ENCODE peak calls at places on chromosomes 12 and 14, in four cellular contexts. T is AG04450, B is heart right ventricle, X is adipocyte. P is an unnamed sample.
A peak's percentile ranks its signal among the peaks of the same experiment; 100 is the strongest.

GRCh38 chr12:57844725-57845477 is 1.6 kb downstream of the CTDSP2 start:
- DNase-seq in B (peak; percentile 77), X (peak; percentile 89), T (peak; percentile 57), P (no peak)

GRCh38 chr12:11998944-11999315 is 71.8 kb upstream of the BCL2L14 start:
- DNase-seq in X (no peak), B (no peak), T (no peak), P (no peak)

GRCh38 chr14:96852823-96853422 is 55.7 kb downstream of the VRK1 start:
- DNase-seq in B (no peak), T (peak; percentile 34), X (peak; percentile 82), P (peak; percentile 2)

GRCh38 chr14:51539571-51540037 is 112.1 kb upstream of the FRMD6 start:
- DNase-seq in X (peak; percentile 71), B (no peak), T (peak; percentile 68), P (peak; percentile 57)

GRCh38 chr14:93788557-93789365 is 476 bp upstream of the PRIMA1 start:
- DNase-seq in B (peak; percentile 28), X (peak; percentile 31), T (no peak), P (no peak)

GRCh38 chr14:103483600-103483999 is 39.0 kb downstream of the CKB start:
- DNase-seq in B (no peak), X (peak; percentile 73), T (peak; percentile 80), P (peak; percentile 27)

GRCh38 chr12:123858176-123858575 is 96.1 kb downstream of the DNAH10 start:
- DNase-seq in T (no peak), X (no peak), B (no peak), P (no peak)

GRCh38 chr12:124923906-124924734 is 9.7 kb upstream of the UBC start:
- DNase-seq in X (peak; percentile 88), T (no peak), B (no peak), P (peak; percentile 76)

GRCh38 chr12:84856156-84856900 is 56.3 kb downstream of the SLC6A15 start:
- DNase-seq in T (no peak), X (no peak), B (no peak), P (no peak)

GRCh38 chr12:122402264-122402663 is 20.2 kb downstream of the CLIP1 start:
- DNase-seq in B (no peak), X (no peak), T (no peak), P (no peak)

GRCh38 chr12:122399254-122399591 is 23.2 kb downstream of the CLIP1 start:
- DNase-seq in B (no peak), T (no peak), X (no peak), P (no peak)

GRCh38 chr12:122403115-122403770 is 19.2 kb downstream of the CLIP1 start:
- DNase-seq in B (no peak), T (no peak), X (no peak), P (no peak)

GRCh38 chr12:122403831-122404230 is 18.6 kb downstream of the CLIP1 start:
- DNase-seq in T (no peak), X (no peak), B (no peak), P (no peak)

DNA sequence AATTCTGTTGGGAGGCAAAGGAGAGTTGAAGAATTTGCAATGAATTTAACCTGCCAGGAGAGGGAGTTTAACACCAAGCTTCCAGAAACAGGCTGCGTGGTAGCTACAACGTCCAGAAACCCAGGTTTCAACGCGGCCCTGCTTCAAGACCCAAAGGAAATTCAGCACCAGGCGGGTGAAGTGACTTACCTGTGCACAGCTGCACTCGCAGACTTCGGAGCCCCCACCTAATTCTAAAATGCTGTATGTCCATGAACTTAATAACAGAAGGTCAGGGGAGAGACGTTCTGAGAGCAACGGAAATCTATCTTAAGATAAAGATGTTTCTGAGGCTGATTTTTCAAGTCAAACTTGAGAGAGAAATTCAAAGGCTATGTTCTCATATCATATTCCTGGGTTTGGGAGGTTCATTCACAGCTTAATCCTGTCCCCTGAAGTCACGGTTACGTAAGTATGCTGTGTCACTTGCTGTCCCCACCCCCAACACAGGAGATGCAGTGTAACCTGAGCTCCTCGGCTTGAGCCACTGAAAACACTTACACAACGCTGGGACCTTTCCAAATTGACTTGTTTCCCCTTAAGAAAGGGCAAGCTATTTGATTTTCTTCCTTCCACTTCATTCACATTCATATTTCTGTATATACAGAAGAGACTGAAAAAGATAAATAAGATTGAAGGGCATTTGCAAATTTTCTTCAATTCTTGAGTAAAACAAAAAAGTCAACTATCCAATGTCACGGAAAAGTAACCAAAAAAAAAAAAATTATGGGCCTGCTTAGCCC is 22.7 kb downstream of the CLIP1 start:
- DNase-seq in X (peak; percentile 94), T (peak; percentile 75), B (peak; percentile 76), P (peak; percentile 77)
- H3K4me3 ChIP-seq in X (peak overlapping the region; percentile 69), T (peak overlapping the region; percentile 24), B (peak overlapping the region; percentile 28), P (no peak overlapping the region)

DNA sequence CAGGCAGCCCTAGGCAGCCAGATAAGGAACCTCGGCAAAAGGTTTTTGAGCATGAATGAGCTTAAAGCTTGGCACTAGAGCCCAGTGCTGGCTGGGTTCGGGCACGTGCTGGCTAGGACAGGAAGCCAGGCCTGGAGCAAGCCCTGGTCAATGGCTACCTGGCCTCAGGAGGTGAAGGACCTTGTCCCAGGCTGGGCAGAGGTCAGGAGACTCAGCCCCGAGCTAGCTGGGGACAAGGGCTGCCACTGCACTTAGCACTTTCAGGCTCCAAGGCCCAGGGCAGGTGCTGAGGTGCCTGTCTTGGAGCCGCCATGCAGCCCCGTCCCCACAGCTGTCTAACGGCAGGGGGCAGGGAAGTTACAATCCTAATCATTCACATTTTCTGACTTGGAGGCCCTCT is 4.3 kb upstream of the AQP6 start:
- DNase-seq in T (no peak), B (no peak), X (no peak), P (no peak)
- H3K27me3 ChIP-seq in T (peaks cover 68% of the 10 kb centered on the region), B (peaks cover 33% of the 10 kb centered on the region), X (peaks cover 47% of the 10 kb centered on the region), P (peaks cover 39% of the 10 kb centered on the region)

GRCh38 chr14:100077441-100077840 is 12.2 kb downstream of the EVL start:
- DNase-seq in T (no peak), X (no peak), B (no peak), P (no peak)

GRCh38 chr14:100072783-100073346 is 7.6 kb downstream of the EVL start:
- DNase-seq in X (no peak), B (no peak), T (no peak), P (no peak)

GRCh38 chr14:100076133-100076532 is 10.9 kb downstream of the EVL start:
- DNase-seq in X (peak; percentile 9), B (no peak), T (no peak), P (no peak)

GRCh38 chr14:100076630-100077029 is 11.4 kb downstream of the EVL start:
- DNase-seq in T (no peak), X (peak; percentile 56), B (no peak), P (peak; percentile 37)

DNA sequence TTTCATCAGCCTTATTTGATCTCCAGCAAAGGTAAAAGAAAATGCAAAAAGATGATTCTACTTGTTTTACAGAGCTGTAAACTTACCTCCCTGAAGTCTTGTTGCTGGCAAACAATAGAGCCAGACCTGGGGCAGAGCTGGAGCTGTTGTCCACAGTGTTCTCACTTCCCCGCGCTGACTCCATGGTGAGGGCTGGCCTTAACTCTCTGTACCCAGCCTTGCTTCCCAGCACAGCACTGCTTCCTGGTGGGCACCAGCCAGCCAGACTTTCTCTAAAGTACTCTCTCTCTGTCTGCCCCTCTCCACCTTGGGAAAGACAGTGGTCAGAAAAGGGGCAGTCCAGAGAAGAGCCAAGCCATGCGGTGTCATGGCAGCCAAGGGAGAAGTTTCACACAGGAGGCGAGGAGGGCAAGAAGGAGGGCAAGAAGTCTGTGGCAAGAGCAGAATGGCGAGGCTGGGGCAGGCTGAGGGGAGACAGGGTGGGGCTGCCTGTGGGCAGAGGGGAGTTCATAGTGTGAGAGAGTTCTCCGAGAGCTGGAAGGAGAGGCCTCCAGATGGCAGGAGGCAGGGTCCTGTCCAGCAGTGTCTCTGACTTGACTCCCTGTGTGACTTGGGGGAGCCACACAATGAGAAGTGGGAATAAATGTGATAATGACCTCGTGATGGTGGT is 9.3 kb downstream of the EVL start:
- DNase-seq in B (no peak), X (no peak), T (no peak), P (no peak)
- H3K4me3 ChIP-seq in B (no peak overlapping the region), X (no peak overlapping the region), T (no peak overlapping the region), P (no peak overlapping the region)

GRCh38 chr12:120376009-120376408 is 7.0 kb upstream of the MSI1 start:
- DNase-seq in X (no peak), T (no peak), B (no peak), P (no peak)

GRCh38 chr12:120376890-120377572 is 8.1 kb upstream of the MSI1 start:
- DNase-seq in X (no peak), T (no peak), B (no peak), P (no peak)

GRCh38 chr12:120376416-120376815 is 7.5 kb upstream of the MSI1 start:
- DNase-seq in B (no peak), X (no peak), T (no peak), P (no peak)

GRCh38 chr12:120370343-120371243 is 1.6 kb upstream of the MSI1 start:
- DNase-seq in X (no peak), T (no peak), B (no peak), P (no peak)

DNA sequence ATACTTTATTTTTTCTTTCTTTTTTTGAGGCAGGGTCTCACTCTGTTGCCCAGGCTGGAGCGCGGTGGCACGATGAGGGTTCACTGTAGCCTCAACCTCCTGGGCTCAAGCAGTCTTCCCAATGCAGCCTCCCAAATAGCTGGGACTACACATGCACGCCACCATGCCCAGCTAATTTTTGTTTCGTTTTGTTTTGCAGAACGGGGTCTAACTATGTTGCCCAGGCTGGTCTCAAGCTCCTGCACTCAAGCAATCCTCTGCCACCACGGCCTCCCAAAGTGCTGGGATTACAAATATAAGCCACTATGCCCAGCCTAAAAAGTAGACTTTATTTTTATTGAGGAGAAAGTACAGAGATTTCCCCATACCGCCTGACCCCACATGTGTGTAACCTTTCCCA is 4.7 kb upstream of the MSI1 start:
- DNase-seq in T (no peak), B (no peak), X (no peak), P (no peak)
- H3K27me3 ChIP-seq in T (peaks cover 72% of the 10 kb centered on the region), B (peaks cover 68% of the 10 kb centered on the region), X (peaks cover 60% of the 10 kb centered on the region), P (peaks cover 30% of the 10 kb centered on the region)

DNA sequence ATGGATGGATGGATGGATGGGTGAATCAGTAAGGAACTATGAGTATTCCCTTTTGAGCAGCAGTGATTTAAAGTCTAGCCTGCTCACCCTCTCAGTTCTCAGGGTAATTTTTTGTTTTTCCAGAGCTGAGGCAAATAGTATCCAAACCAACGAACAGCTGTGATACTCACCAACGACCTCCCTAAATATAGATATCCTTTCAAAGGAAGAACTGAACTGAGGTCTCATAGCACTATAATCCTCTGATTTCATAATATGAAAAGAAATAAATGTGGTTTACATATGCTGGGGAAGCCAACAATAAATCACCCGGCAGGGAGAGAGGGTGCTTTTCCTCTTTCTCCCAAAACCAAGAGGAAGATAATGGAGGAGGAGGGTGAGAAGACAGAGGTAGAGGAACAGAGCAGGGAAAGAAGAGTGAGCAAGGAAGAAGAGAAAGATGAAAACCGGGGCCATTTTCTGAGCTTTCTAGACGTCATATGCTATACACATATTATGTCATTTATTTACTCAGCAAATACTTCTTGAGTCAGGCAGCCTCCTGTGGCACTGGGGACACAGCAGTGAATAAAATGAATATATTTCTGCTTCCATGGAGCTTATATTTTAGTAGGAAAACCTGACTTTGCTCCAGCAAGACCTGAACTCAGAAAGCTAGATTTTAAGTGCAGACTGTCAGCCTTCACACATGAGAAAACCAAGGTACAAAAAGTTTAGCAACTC is 710.7 kb upstream of the TBX3 start:
- DNase-seq in T (no peak), B (no peak), X (peak; percentile 32), P (no peak)
- H3K4me3 ChIP-seq in T (no peak overlapping the region), B (no peak overlapping the region), X (no peak overlapping the region), P (no peak overlapping the region)

P was measured in BJ.